ENCODE peak calls at places on chromosomes 6 and 20, in ten cellular contexts. V is activated T-cell treated with anti-CD3 and anti-CD28 coated beads for 1 hour, G is choroid plexus epithelial cell, J is colonic mucosa, T is T-helper 9 cell, C is T-helper 2 cell, I is AG20443, X is kidney glomerular epithelial cell, P is posterior vena cava, M is right lobe of liver. W is an unnamed sample.

GRCh38 chr6:131470549-131470948 is 102.5 kb upstream of the ARG1 start:
- DNase-seq in V (no peak), G (no peak), J (no peak), T (no peak), C (no peak), I (no peak), X (no peak), P (no peak), M (no peak), W (no peak)

GRCh38 chr20:16926626-16927025 is 178.5 kb downstream of the OTOR start:
- DNase-seq in V (no peak), G (no peak), J (no peak), T (no peak), C (no peak), I (no peak), X (no peak), P (no peak), M (no peak), W (no peak)

GRCh38 chr6:36104836-36105235 is 25.5 kb upstream of the MAPK13 start:
- DNase-seq in V (no peak), G (peak), J (no peak), T (no peak), C (no peak), I (peak), X (no peak), P (no peak), M (no peak), W (no peak)

GRCh38 chr6:20630617-20631448 is 96.6 kb downstream of the CDKAL1 start:
- DNase-seq in V (no peak), G (no peak), J (no peak), T (no peak), C (no peak), I (no peak), X (no peak), P (no peak), M (no peak), W (no peak)

GRCh38 chr6:42171813-42172595 is 1.2 kb upstream of the GUCA1A start:
- DNase-seq in V (no peak), G (no peak), J (no peak), T (no peak), C (no peak), I (no peak), X (no peak), P (no peak), M (no peak), W (no peak)

GRCh38 chr20:64140421-64140820 is 23.8 kb upstream of the MYT1 start:
- DNase-seq in V (no peak), G (no peak), J (no peak), T (no peak), C (no peak), I (no peak), X (no peak), P (peak), M (no peak), W (peak)

GRCh38 chr6:328184-328670 is 35.9 kb downstream of the DUSP22 start:
- DNase-seq in V (no peak), G (peak), J (peak), T (no peak), C (no peak), I (peak), X (no peak), P (peak), M (no peak), W (no peak)

GRCh38 chr6:152471459-152472070 is 165.6 kb downstream of the SYNE1 start:
- DNase-seq in V (no peak), G (peak), J (no peak), T (no peak), C (no peak), I (peak), X (peak), P (no peak), M (no peak), W (no peak)

GRCh38 chr6:3258720-3259490 is at the start of gene PSMG4:
- DNase-seq in V (peak), G (peak), J (peak), T (peak), C (peak), I (peak), X (peak), P (peak), M (peak), W (peak)

GRCh38 chr6:109239192-109239917 is 142.9 kb downstream of the CD164 start:
- DNase-seq in V (no peak), G (peak), J (no peak), T (no peak), C (no peak), I (peak), X (no peak), P (no peak), M (no peak), W (no peak)

GRCh38 chr6:69072796-69073195 is 437.7 kb downstream of the ADGRB3 start:
- DNase-seq in V (no peak), G (no peak), J (no peak), T (no peak), C (no peak), I (no peak), X (no peak), P (no peak), M (no peak), W (no peak)

GRCh38 chr6:127481628-127482027 is 22.4 kb upstream of the KIAA0408 start:
- DNase-seq in V (no peak), G (peak), J (no peak), T (no peak), C (no peak), I (no peak), X (peak), P (no peak), M (no peak), W (no peak)

GRCh38 chr6:6588924-6589696 is 590 bp downstream of the LY86 start:
- DNase-seq in V (no peak), G (no peak), J (no peak), T (no peak), C (no peak), I (no peak), X (no peak), P (no peak), M (no peak), W (no peak)

GRCh38 chr20:18001131-18001921 is 32.5 kb downstream of the MGME1 start:
- DNase-seq in V (no peak), G (peak), J (no peak), T (no peak), C (no peak), I (peak), X (no peak), P (peak), M (peak), W (peak)

GRCh38 chr20:32763202-32763999 is 1.2 kb downstream of the DNMT3B start:
- DNase-seq in V (no peak), G (no peak), J (no peak), T (no peak), C (no peak), I (no peak), X (no peak), P (no peak), M (no peak), W (no peak)

GRCh38 chr20:19265646-19266374 is 53.4 kb downstream of the SLC24A3 start:
- DNase-seq in V (no peak), G (peak), J (no peak), T (no peak), C (no peak), I (no peak), X (no peak), P (no peak), M (no peak), W (peak)

GRCh38 chr20:32463642-32464400 is 105.7 kb downstream of the ASXL1 start:
- DNase-seq in V (no peak), G (no peak), J (peak), T (no peak), C (no peak), I (no peak), X (no peak), P (no peak), M (peak), W (no peak)

GRCh38 chr20:63973636-63974401 is 4.1 kb upstream of the ZNF512B start:
- DNase-seq in V (peak), G (peak), J (peak), T (peak), C (peak), I (peak), X (peak), P (peak), M (peak), W (peak)

GRCh38 chr6:125307150-125307838 is 5.5 kb upstream of the HDDC2 start:
- DNase-seq in V (no peak), G (peak), J (no peak), T (no peak), C (no peak), I (peak), X (no peak), P (no peak), M (no peak), W (no peak)

GRCh38 chr20:38434310-38434741 is 802 bp downstream of the SNHG17 start:
- DNase-seq in V (peak), G (peak), J (no peak), T (peak), C (no peak), I (no peak), X (no peak), P (no peak), M (no peak), W (no peak)

GRCh38 chr20:12737900-12738299 is 270.9 kb upstream of the SPTLC3 start:
- DNase-seq in V (no peak), G (no peak), J (no peak), T (no peak), C (no peak), I (no peak), X (no peak), P (no peak), M (no peak), W (no peak)

GRCh38 chr20:6028795-6029194 is 25.1 kb downstream of the LRRN4 start:
- DNase-seq in V (no peak), G (no peak), J (no peak), T (no peak), C (no peak), I (no peak), X (no peak), P (no peak), M (no peak), W (no peak)

GRCh38 chr6:139752086-139752485 is 377.6 kb upstream of the CITED2 start:
- DNase-seq in V (no peak), G (no peak), J (no peak), T (no peak), C (no peak), I (no peak), X (no peak), P (no peak), M (no peak), W (no peak)

GRCh38 chr6:38937839-38938613 is 110.6 kb upstream of the GLP1R start:
- DNase-seq in V (no peak), G (no peak), J (no peak), T (no peak), C (no peak), I (no peak), X (no peak), P (no peak), M (no peak), W (no peak)

GRCh38 chr6:150937126-150937906 is 71.8 kb downstream of the MTHFD1L start:
- DNase-seq in V (no peak), G (no peak), J (no peak), T (no peak), C (no peak), I (no peak), X (no peak), P (peak), M (no peak), W (no peak)

GRCh38 chr6:166351715-166352285 is 9.5 kb upstream of the SFT2D1 start:
- DNase-seq in V (no peak), G (peak), J (peak), T (no peak), C (no peak), I (no peak), X (no peak), P (no peak), M (peak), W (no peak)

GRCh38 chr6:108277831-108278230 is 17.0 kb upstream of the SNX3 start:
- DNase-seq in V (no peak), G (no peak), J (no peak), T (no peak), C (no peak), I (no peak), X (no peak), P (no peak), M (no peak), W (no peak)

GRCh38 chr20:34558320-34559202 is at the start of gene MAP1LC3A:
- DNase-seq in V (peak), G (peak), J (peak), T (peak), C (peak), I (peak), X (peak), P (peak), M (peak), W (peak)

GRCh38 chr20:57600324-57601210 is 19.7 kb downstream of the ZBP1 start:
- DNase-seq in V (no peak), G (peak), J (no peak), T (no peak), C (no peak), I (peak), X (no peak), P (no peak), M (no peak), W (no peak)